ENCODE peak calls at places on chromosomes 12 and 14, in six cellular contexts. Q is nephron progenitor cell, B is choroid plexus epithelial cell, C is lower lobe of right lung, J is NCI-H2081 treated with DMSO at 0.1 percent for 48 hours, A is activated T-helper 1 cell treated with Interleukin-2 at 50 U/mL for 16 hours. N is an unnamed sample.

GRCh38 chr14:34699873-34700621 is 14.3 kb downstream of the CFL2 start:
- DNase-seq in Q (no peak), B (peak; percentile 92), C (no peak), J (peak; percentile 49), A (no peak), N (peak; percentile 89)

GRCh38 chr12:98698603-98699463 is 53.7 kb downstream of the APAF1 start:
- DNase-seq in Q (no peak), B (peak; percentile 63), C (no peak), J (peak; percentile 12), A (peak; percentile 9), N (peak; percentile 72)

GRCh38 chr14:65369560-65369959 is 43.0 kb upstream of the FUT8 start:
- DNase-seq in Q (no peak), B (no peak), C (no peak), J (no peak), A (no peak), N (no peak)

GRCh38 chr12:113173081-113173698 is 12.1 kb downstream of the DDX54 start:
- DNase-seq in Q (no peak), B (no peak), C (no peak), J (no peak), A (no peak), N (no peak)

GRCh38 chr12:25187781-25188180 is 7.2 kb downstream of the DNAI7 start:
- DNase-seq in Q (no peak), B (peak; percentile 95), C (no peak), J (no peak), A (no peak), N (peak; percentile 95)

GRCh38 chr12:118429703-118430383 is 53.5 kb downstream of the SUDS3 start:
- DNase-seq in Q (no peak), B (no peak), C (peak; percentile 61), J (no peak), A (no peak), N (no peak)

GRCh38 chr12:31494455-31494854 is 96.5 kb downstream of the DENND5B start:
- DNase-seq in Q (no peak), B (no peak), C (no peak), J (no peak), A (no peak), N (no peak)

GRCh38 chr12:126950266-126950665 is 1316.7 kb upstream of the TMEM132C start:
- DNase-seq in Q (no peak), B (no peak), C (no peak), J (no peak), A (no peak), N (no peak)

GRCh38 chr14:50823763-50824636 is 7.0 kb downstream of the NIN start:
- DNase-seq in Q (no peak), B (no peak), C (no peak), J (no peak), A (no peak), N (no peak)

GRCh38 chr12:96047151-96047620 is 11.8 kb upstream of the LTA4H start:
- DNase-seq in Q (no peak), B (no peak), C (no peak), J (no peak), A (no peak), N (no peak)

GRCh38 chr14:24688030-24688658 is 54.2 kb upstream of the GZMB start:
- DNase-seq in Q (no peak), B (no peak), C (no peak), J (no peak), A (no peak), N (no peak)

GRCh38 chr14:31954991-31955390 is 122.1 kb upstream of the ARHGAP5 start:
- DNase-seq in Q (no peak), B (no peak), C (no peak), J (no peak), A (no peak), N (no peak)

GRCh38 chr12:128258866-128259555 is 8.0 kb upstream of the TMEM132C start:
- DNase-seq in Q (no peak), B (no peak), C (no peak), J (no peak), A (no peak), N (no peak)

GRCh38 chr14:54291491-54292191 is 105.2 kb upstream of the CDKN3 start:
- DNase-seq in Q (peak; percentile 45), B (peak; percentile 17), C (no peak), J (no peak), A (no peak), N (peak; percentile 29)

GRCh38 chr12:104930388-104931326 is 27.4 kb downstream of the SLC41A2 start:
- DNase-seq in Q (no peak), B (peak; percentile 74), C (no peak), J (no peak), A (no peak), N (no peak)

N was measured in astrocyte of the spinal cord.